ENCODE peak calls at places on chromosomes 13 and 19, in eight cellular contexts. V is breast epithelium, F is esophagus muscularis mucosa, O is sigmoid colon, G is spleen, T is GM23338, A is SK-N-SH, Q is endothelial cell of umbilical vein. P is an unnamed sample. For H3K4me1, the result is how much of the 10 kb centered on the place peaks cover.

GRCh38 chr13:84237181-84237580 is 354.9 kb upstream of the SLITRK1 start:
- DNase-seq in V (no peak), F (no peak), O (no peak), G (no peak), T (no peak), A (no peak), Q (no peak), P (no peak)

GRCh38 chr19:47324502-47324901 is 7.5 kb upstream of the C5AR2 start:
- DNase-seq in V (no peak), F (no peak), O (peak), G (peak), T (no peak), A (no peak), Q (peak), P (peak)

GRCh38 chr13:67792151-67792665 is 562.1 kb upstream of the PCDH9 start:
- DNase-seq in V (no peak), F (no peak), O (no peak), G (no peak), T (no peak), A (no peak), Q (no peak), P (no peak)

GRCh38 chr13:65497265-65497664 is 1732.9 kb downstream of the PCDH9 start:
- DNase-seq in V (no peak), F (no peak), O (no peak), G (no peak), T (no peak), A (no peak), Q (no peak), P (no peak)

GRCh38 chr19:51703655-51704515 is 10.8 kb downstream of the SPACA6 start:
- DNase-seq in V (peak), F (peak), O (peak), G (peak), T (peak), A (peak), Q (peak), P (peak)

GRCh38 chr19:6412111-6412999 is 12.3 kb downstream of the KHSRP start:
- DNase-seq in V (no peak), F (no peak), O (peak), G (no peak), T (peak), A (peak), Q (no peak), P (no peak)

GRCh38 chr19:51441410-51442390 is 16.6 kb downstream of the SIGLEC8 start:
- DNase-seq in V (no peak), F (no peak), O (peak), G (peak), T (no peak), A (no peak), Q (no peak), P (peak)

GRCh38 chr13:41470187-41470586 is 12.8 kb downstream of the RGCC start:
- DNase-seq in V (no peak), F (no peak), O (no peak), G (no peak), T (no peak), A (no peak), Q (no peak), P (no peak)

GRCh38 chr19:48629599-48630288 is 7.4 kb downstream of the DBP start:
- DNase-seq in V (no peak), F (no peak), O (peak), G (peak), T (peak), A (peak), Q (peak), P (peak)

GRCh38 chr13:94416454-94417080 is 62.9 kb downstream of the DCT start:
- DNase-seq in V (no peak), F (no peak), O (no peak), G (no peak), T (peak), A (peak), Q (peak), P (no peak)

GRCh38 chr13:48564046-48564445 is 31.2 kb upstream of the RCBTB2 start:
- DNase-seq in V (no peak), F (no peak), O (no peak), G (no peak), T (no peak), A (peak), Q (peak), P (no peak)

GRCh38 chr19:43751466-43752220 is 3.1 kb downstream of the SMG9 start:
- DNase-seq in V (no peak), F (no peak), O (no peak), G (no peak), T (no peak), A (no peak), Q (no peak), P (no peak)

GRCh38 chr19:41422456-41422855 is 4.7 kb downstream of the B3GNT8 start:
- DNase-seq in V (no peak), F (no peak), O (no peak), G (no peak), T (no peak), A (no peak), Q (no peak), P (no peak)

GRCh38 chr13:31790992-31791391 is 51.7 kb downstream of the RXFP2 start:
- DNase-seq in V (no peak), F (no peak), O (no peak), G (no peak), T (no peak), A (no peak), Q (no peak), P (no peak)

GRCh38 chr19:1113986-1114483 is 10.2 kb downstream of the GPX4 start:
- DNase-seq in V (no peak), F (no peak), O (no peak), G (peak), T (no peak), A (no peak), Q (no peak), P (peak)

GRCh38 chr19:1252818-1253513 is 4.6 kb downstream of the MIDN start:
- DNase-seq in V (peak), F (peak), O (peak), G (peak), T (no peak), A (peak), Q (peak), P (peak)

GRCh38 chr19:15200575-15201364 is at the start of gene NOTCH3:
- DNase-seq in V (no peak), F (no peak), O (no peak), G (no peak), T (peak), A (peak), Q (no peak), P (no peak)

GRCh38 chr19:48175578-48175977 is 5.1 kb downstream of the ZSWIM9 start:
- DNase-seq in V (no peak), F (no peak), O (no peak), G (no peak), T (no peak), A (no peak), Q (no peak), P (no peak)

GRCh38 chr13:114135731-114136171 is 3.3 kb upstream of the RASA3 start:
- DNase-seq in V (no peak), F (no peak), O (peak), G (peak), T (no peak), A (no peak), Q (no peak), P (no peak)

GRCh38 chr13:21012841-21013681 is 48.3 kb downstream of the LATS2 start:
- DNase-seq in V (no peak), F (no peak), O (no peak), G (no peak), T (no peak), A (no peak), Q (peak), P (no peak)

GRCh38 chr13:39938591-39938990 is 283.1 kb downstream of the COG6 start:
- DNase-seq in V (no peak), F (no peak), O (no peak), G (no peak), T (no peak), A (no peak), Q (no peak), P (no peak)

GRCh38 chr19:56953411-56953810 is 112.9 kb upstream of the PEG3 start:
- DNase-seq in V (no peak), F (no peak), O (no peak), G (no peak), T (no peak), A (no peak), Q (no peak), P (no peak)

GRCh38 chr13:74966814-74967213 is 515.2 kb downstream of the TBC1D4 start:
- DNase-seq in V (no peak), F (no peak), O (no peak), G (no peak), T (no peak), A (peak), Q (peak), P (no peak)

GRCh38 chr19:45640849-45641273 is 1.7 kb upstream of the EML2 start:
- DNase-seq in V (no peak), F (no peak), O (no peak), G (peak), T (peak), A (no peak), Q (no peak), P (no peak)

GRCh38 chr19:8615813-8616596 is 5.5 kb upstream of the ADAMTS10 start:
- DNase-seq in V (no peak), F (no peak), O (peak), G (peak), T (peak), A (peak), Q (peak), P (no peak)

GRCh38 chr19:46958542-46958941 is 61.1 kb upstream of the NPAS1 start:
- DNase-seq in V (no peak), F (no peak), O (no peak), G (no peak), T (peak), A (peak), Q (peak), P (no peak)

GRCh38 chr19:57078802-57079201 is 41.0 kb upstream of the USP29 start:
- DNase-seq in V (no peak), F (no peak), O (no peak), G (no peak), T (no peak), A (no peak), Q (no peak), P (no peak)

GRCh38 chr13:30564489-30564888 is 53.2 kb upstream of the USPL1 start:
- DNase-seq in V (no peak), F (no peak), O (no peak), G (no peak), T (no peak), A (no peak), Q (no peak), P (no peak)

GRCh38 chr19:15836345-15836594 is 20.8 kb upstream of the OR10H1 start:
- DNase-seq in V (no peak), F (no peak), O (no peak), G (no peak), T (no peak), A (no peak), Q (peak), P (no peak)

GRCh38 chr19:14300281-14300680 is 81.0 kb upstream of the ADGRE5 start:
- DNase-seq in V (no peak), F (no peak), O (no peak), G (no peak), T (peak), A (no peak), Q (no peak), P (no peak)

DNA sequence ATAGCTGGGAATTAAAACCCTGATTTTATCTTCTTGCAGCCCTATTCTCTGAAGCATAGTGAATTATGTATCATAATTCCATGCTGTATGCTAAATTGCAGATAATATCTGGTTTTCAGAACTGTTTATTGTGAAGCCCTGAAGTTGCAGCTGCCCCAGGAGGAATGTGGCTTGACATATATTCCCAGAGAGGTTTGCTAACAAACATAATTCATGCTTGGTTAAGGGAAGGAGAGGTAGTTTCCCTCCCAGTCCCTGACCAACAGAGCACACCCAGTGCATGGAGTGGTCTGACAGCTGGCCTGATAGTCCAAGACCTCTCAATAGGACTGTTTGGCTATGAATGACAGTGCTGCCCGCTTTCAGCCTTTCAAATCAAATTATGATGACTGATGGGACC is 500.5 kb upstream of the MIR17HG start:
- DNase-seq in V (no peak), F (no peak), O (no peak), G (no peak), T (no peak), A (peak), Q (no peak), P (no peak)
- TF ChIP-seq POLR2AphosphoS5 in V (no peak), F (no peak), O (no peak), G (no peak), T (no peak), A (no peak), Q (no peak), P (no peak)

GRCh38 chr13:36548129-36548528 is 115.8 kb downstream of the CCNA1 start:
- DNase-seq in V (no peak), F (no peak), O (no peak), G (no peak), T (no peak), A (no peak), Q (no peak), P (no peak)
- H3K4me1 ChIP-seq in V (under half), F (under half), O (under half), G (under half), T (under half), A (under half), Q (under half), P (under half)

DNA sequence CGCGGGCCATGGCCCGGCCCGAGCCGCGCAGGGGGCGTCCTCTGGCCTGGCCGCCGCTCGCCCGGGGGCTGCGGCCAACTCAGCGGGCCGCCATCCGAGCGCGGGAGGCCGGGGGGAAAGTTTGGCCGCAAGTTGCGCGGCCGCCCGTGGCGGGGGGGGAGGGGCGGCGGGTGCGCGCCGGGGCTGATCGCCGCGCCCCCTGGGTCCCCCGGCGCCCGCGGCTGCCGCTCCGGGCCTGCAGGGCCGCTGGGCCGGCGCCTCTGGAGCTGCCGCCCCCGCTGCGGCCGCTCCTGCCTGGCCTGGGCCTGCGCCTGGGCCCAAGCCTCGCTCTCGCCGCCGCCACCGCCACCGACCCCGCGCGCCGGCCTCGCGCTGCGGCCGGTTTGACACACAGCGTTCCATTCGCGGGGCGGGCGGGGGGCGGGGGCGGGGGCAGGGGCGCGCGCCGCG is at the start of gene NR2F6:
- DNase-seq in V (no peak), F (no peak), O (no peak), G (no peak), T (no peak), A (no peak), Q (no peak), P (no peak)
- TF ChIP-seq POLR2AphosphoS5 in V (no peak), F (peak), O (peak), G (peak), T (peak), A (peak), Q (peak), P (peak)

DNA sequence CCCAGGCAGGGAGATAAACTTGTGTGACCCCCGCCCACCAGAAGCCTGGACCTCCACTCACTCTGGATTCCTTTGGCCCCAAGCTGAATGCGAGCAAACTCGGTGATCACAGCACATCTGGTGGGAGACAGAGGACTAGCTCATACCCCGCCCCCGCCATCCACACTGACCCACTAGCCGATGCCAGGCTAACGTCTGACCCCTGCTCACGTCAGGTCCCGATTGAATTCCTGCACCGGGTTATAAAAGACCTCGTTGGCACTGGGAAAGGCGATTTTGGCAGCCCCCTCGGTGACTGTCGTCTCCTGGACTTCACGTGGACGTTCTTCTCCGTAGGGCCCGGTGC is 631 bp downstream of the TRMT1 start:
- DNase-seq in V (no peak), F (no peak), O (no peak), G (no peak), T (no peak), A (no peak), Q (no peak), P (no peak)
- H3K4me1 ChIP-seq in V (under half), F (under half), O (under half), G (half or more), T (under half), A (under half), Q (under half), P (under half)

DNA sequence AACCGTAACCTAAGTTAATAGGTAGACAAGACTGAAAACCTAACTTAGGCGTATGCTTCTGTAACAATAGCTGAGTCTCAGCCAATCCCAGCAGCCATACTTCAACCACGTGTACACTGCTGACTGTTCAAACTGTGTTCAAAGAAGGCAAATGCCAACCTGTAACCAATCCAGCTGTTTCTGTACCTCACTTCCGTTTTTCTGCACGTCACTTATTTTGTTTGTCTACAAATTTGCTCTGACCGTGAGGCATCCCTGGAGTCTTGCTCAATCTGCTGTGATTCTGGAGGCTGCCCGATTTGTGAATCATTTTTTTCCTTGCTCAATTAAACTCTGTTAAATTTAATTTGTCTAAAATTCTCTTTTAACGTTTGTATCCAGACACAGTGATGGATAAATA is 59.2 kb downstream of the EDNRB start:
- DNase-seq in V (no peak), F (no peak), O (peak), G (no peak), T (no peak), A (no peak), Q (no peak), P (no peak)
- TF ChIP-seq POLR2AphosphoS5 in V (no peak), F (peak), O (no peak), G (no peak), T (no peak), A (no peak), Q (no peak), P (no peak)

DNA sequence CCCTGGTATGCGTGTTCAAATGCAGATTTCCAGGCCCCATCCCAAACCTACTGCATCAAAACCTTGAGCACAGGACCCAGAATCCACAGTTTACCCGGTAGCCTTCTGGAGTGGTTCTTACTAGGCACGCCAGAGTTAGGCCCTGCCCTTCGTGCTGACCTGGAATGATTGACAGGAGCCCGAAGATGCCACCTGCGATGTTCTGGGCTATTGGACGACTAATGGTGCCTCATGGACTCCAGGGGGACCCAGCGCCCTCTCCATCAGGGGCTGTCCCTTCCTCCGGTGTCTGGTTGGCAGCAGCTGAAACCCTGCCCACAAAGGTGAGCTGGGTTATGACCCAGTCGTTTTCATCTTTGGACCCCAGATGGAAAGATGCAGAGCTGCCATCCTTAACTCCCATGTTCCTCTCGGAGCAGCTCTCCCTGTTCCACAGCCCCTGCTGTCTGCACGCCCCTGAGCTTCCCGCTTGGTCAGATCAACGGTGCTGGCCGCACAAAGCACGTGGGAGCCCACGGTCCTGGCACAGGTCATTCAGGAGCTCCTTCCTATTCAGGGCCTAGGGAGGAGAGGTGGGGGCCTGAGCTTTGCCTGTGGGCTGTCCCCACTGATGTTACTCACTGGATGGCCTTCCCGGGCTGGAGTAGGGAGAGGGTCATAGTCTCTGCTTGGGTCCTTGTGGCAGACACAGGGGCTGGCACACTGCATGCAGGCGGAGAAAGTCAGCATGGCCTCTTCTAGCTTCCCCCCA is 65.8 kb downstream of the GPR12 start:
- DNase-seq in V (no peak), F (peak), O (no peak), G (no peak), T (no peak), A (no peak), Q (no peak), P (peak)
- H3K4me1 ChIP-seq in V (under half), F (under half), O (under half), G (under half), T (under half), A (under half), Q (under half), P (under half)